ENCODE peak calls at places on chromosomes 16 and 17, in seven cellular contexts. R, Y, D, E, C, H and A are unnamed samples.

GRCh38 chr16:15529673-15530072 is 95.3 kb downstream of the BMERB1 start:
- DNase-seq in E (no peak), Y (no peak), R (no peak), D (no peak), C (no peak), H (no peak), A (no peak)

GRCh38 chr16:53714080-53715050 is 10.4 kb downstream of the FTO start:
- DNase-seq in Y (no peak), H (no peak), E (peak; percentile 55), D (no peak), R (no peak), C (no peak), A (peak; percentile 30)

GRCh38 chr17:56754523-56755208 is 79.1 kb downstream of the C17orf67 start:
- DNase-seq in D (no peak), R (no peak), Y (no peak), C (peak; percentile 54), H (peak; percentile 36), E (peak; percentile 28), A (no peak)

GRCh38 chr16:47519543-47519942 is 58.4 kb downstream of the PHKB start:
- DNase-seq in H (no peak), Y (no peak), C (no peak), R (no peak), D (no peak), E (peak; percentile 3), A (no peak)

GRCh38 chr17:41397003-41397665 is at the start of gene KRT31:
- DNase-seq in Y (no peak), C (no peak), R (peak; percentile 44), H (no peak), D (no peak), E (no peak), A (no peak)

GRCh38 chr16:4351880-4352279 is 759 bp upstream of the PAM16 start:
- DNase-seq in E (peak; percentile 52), C (no peak), Y (no peak), R (no peak), D (no peak), H (no peak), A (no peak)

GRCh38 chr17:40110457-40110856 is 10.1 kb upstream of the NR1D1 start:
- DNase-seq in D (no peak), H (peak; percentile 14), E (no peak), C (no peak), Y (no peak), R (peak; percentile 28), A (no peak)

GRCh38 chr16:5062790-5063765 is 2.7 kb downstream of the C16orf89 start:
- DNase-seq in C (no peak), Y (no peak), H (peak; percentile 19), D (no peak), E (no peak), R (no peak), A (no peak)

GRCh38 chr17:81429813-81430510 is 34.7 kb downstream of the BAHCC1 start:
- DNase-seq in C (no peak), H (no peak), D (no peak), Y (no peak), E (peak; percentile 44), R (peak; percentile 61), A (peak; percentile 55)

GRCh38 chr16:11010576-11011221 is 66.3 kb downstream of the CLEC16A start:
- DNase-seq in Y (no peak), E (peak; percentile 45), C (no peak), R (no peak), D (no peak), H (no peak), A (no peak)

GRCh38 chr16:54326266-54326662 is 39.7 kb upstream of the IRX3 start:
- DNase-seq in R (no peak), H (no peak), E (peak; percentile 69), Y (no peak), C (no peak), D (no peak), A (peak; percentile 40)

GRCh38 chr17:77428020-77428781 is 287.4 kb downstream of the SEC14L1 start:
- DNase-seq in D (no peak), Y (no peak), R (no peak), C (no peak), E (no peak), H (peak; percentile 96), A (no peak)

GRCh38 chr16:57743458-57743857 is 7.9 kb downstream of the KATNB1 start:
- DNase-seq in Y (no peak), R (no peak), D (no peak), C (no peak), H (no peak), E (no peak), A (no peak)

GRCh38 chr17:7356072-7356549 is 1.2 kb downstream of the TMEM95 start:
- DNase-seq in D (peak; percentile 71), H (peak; percentile 90), Y (peak; percentile 89), C (peak; percentile 85), R (peak; percentile 88), E (peak; percentile 66), A (peak; percentile 66)

GRCh38 chr17:65231662-65232335 is 94.6 kb downstream of the RGS9 start:
- DNase-seq in D (peak; percentile 15), Y (peak; percentile 59), R (peak; percentile 14), E (peak; percentile 83), C (peak; percentile 68), H (peak; percentile 70), A (peak; percentile 85)

GRCh38 chr17:67602974-67603373 is 114.8 kb upstream of the NOL11 start:
- DNase-seq in E (peak; percentile 65), Y (peak; percentile 59), C (peak; percentile 53), D (no peak), H (peak; percentile 35), R (no peak), A (peak; percentile 57)

GRCh38 chr17:7912927-7913524 is 3.1 kb downstream of the RNF227 start:
- DNase-seq in E (peak; percentile 86), C (peak; percentile 82), R (no peak), H (peak; percentile 94), D (no peak), Y (peak; percentile 64), A (peak; percentile 89)

GRCh38 chr16:88103581-88104188 is 152.5 kb downstream of the BANP start:
- DNase-seq in Y (no peak), H (no peak), E (no peak), R (no peak), D (no peak), C (no peak), A (no peak)

GRCh38 chr17:80596760-80597608 is 52.3 kb downstream of the RPTOR start:
- DNase-seq in Y (peak; percentile 23), H (no peak), R (no peak), D (no peak), C (no peak), E (peak; percentile 33), A (no peak)

GRCh38 chr17:37551788-37552187 is 57.4 kb downstream of the SYNRG start:
- DNase-seq in E (no peak), D (no peak), Y (no peak), R (no peak), C (no peak), H (no peak), A (no peak)

GRCh38 chr17:39777534-39778365 is 40.0 kb downstream of the GRB7 start:
- DNase-seq in R (no peak), Y (no peak), H (no peak), C (peak; percentile 62), E (no peak), D (no peak), A (no peak)

GRCh38 chr16:633336-634050 is 2.6 kb downstream of the METTL26 start:
- DNase-seq in D (no peak), Y (no peak), R (no peak), H (no peak), E (no peak), C (no peak), A (no peak)

GRCh38 chr17:62760059-62760887 is 47.8 kb downstream of the MARCHF10 start:
- DNase-seq in Y (no peak), E (peak; percentile 66), D (no peak), C (no peak), H (no peak), R (no peak), A (peak; percentile 84)

GRCh38 chr16:67393111-67393789 is at the start of gene TPPP3:
- DNase-seq in E (peak; percentile 76), H (peak; percentile 17), D (no peak), Y (peak; percentile 44), R (peak; percentile 89), C (peak; percentile 23), A (peak; percentile 66)

GRCh38 chr17:73604046-73604445 is 40.2 kb downstream of the SDK2 start:
- DNase-seq in C (no peak), H (no peak), D (no peak), R (no peak), Y (no peak), E (no peak), A (no peak)

GRCh38 chr16:25978227-25978626 is 286.5 kb downstream of the HS3ST4 start:
- DNase-seq in Y (no peak), D (no peak), C (no peak), E (no peak), R (no peak), H (no peak), A (no peak)

GRCh38 chr17:50177983-50178834 is 12.4 kb downstream of the SGCA start:
- DNase-seq in C (peak; percentile 45), Y (peak; percentile 57), E (peak; percentile 98), H (peak; percentile 71), D (no peak), R (peak; percentile 52), A (peak; percentile 96)

GRCh38 chr17:27651411-27652345 is 20.7 kb downstream of the LGALS9 start:
- DNase-seq in E (peak; percentile 43), R (peak; percentile 52), D (peak; percentile 34), Y (peak; percentile 69), H (peak; percentile 90), C (peak; percentile 46), A (peak; percentile 53)